ENCODE peak calls at places on chromosomes 5 and 9, in eight cellular contexts. Y, Z, O, Q, S, W, V and G are unnamed samples.

GRCh38 chr9:89609426-89610006 is 4.7 kb downstream of the GADD45G start:
- DNase-seq in O (no peak), Z (no peak), Y (no peak), Q (no peak), V (no peak), S (no peak), W (no peak), G (no peak)

GRCh38 chr5:39631948-39632347 is 207.2 kb upstream of the DAB2 start:
- DNase-seq in V (no peak), Q (no peak), Y (peak), S (no peak), Z (no peak), W (no peak), O (no peak), G (no peak)

GRCh38 chr5:72999916-73000315 is 44.1 kb downstream of the FCHO2 start:
- DNase-seq in S (no peak), V (no peak), Q (no peak), O (no peak), Y (no peak), Z (no peak), W (no peak), G (no peak)

GRCh38 chr9:96253059-96253696 is 48.8 kb downstream of the HSD17B3 start:
- DNase-seq in O (peak), Q (no peak), W (no peak), V (no peak), Z (peak), S (no peak), Y (no peak), G (peak)

GRCh38 chr9:130555968-130556367 is 23.4 kb upstream of the FUBP3 start:
- DNase-seq in Y (peak), W (no peak), Z (no peak), S (peak), O (no peak), Q (no peak), V (no peak), G (no peak)

GRCh38 chr9:22206833-22207232 is 197.7 kb upstream of the CDKN2B start:
- DNase-seq in S (no peak), V (no peak), Y (no peak), Q (no peak), W (no peak), Z (no peak), O (peak), G (no peak)

GRCh38 chr5:137621861-137622823 is 113.7 kb downstream of the KLHL3 start:
- DNase-seq in W (no peak), S (peak), Y (peak), Q (no peak), V (no peak), Z (no peak), O (no peak), G (no peak)

GRCh38 chr5:175788155-175788787 is 83.1 kb upstream of the CPLX2 start:
- DNase-seq in Y (no peak), O (no peak), Z (no peak), S (no peak), Q (no peak), W (no peak), V (no peak), G (no peak)

GRCh38 chr9:130689937-130690700 is 3.5 kb upstream of the EXOSC2 start:
- DNase-seq in S (peak), Q (peak), O (peak), Z (peak), W (peak), Y (peak), V (peak), G (peak)

GRCh38 chr5:73152411-73153388 is 20.3 kb upstream of the TMEM174 start:
- DNase-seq in O (no peak), S (peak), V (no peak), W (no peak), Y (no peak), Z (no peak), Q (peak), G (peak)

GRCh38 chr5:10812218-10812617 is 51.2 kb upstream of the DAP start:
- DNase-seq in Y (no peak), Z (no peak), Q (no peak), O (no peak), W (no peak), S (no peak), V (no peak), G (no peak)

GRCh38 chr9:136212345-136212950 is 7.5 kb upstream of the LHX3 start:
- DNase-seq in Z (no peak), O (no peak), W (no peak), V (no peak), Q (no peak), S (no peak), Y (no peak), G (no peak)

GRCh38 chr5:169098331-169099121 is 202.4 kb downstream of the SLIT3 start:
- DNase-seq in Q (no peak), Z (no peak), W (no peak), S (no peak), V (no peak), Y (no peak), O (no peak), G (peak)

GRCh38 chr5:169100735-169101075 is 200.2 kb downstream of the SLIT3 start:
- DNase-seq in W (no peak), V (no peak), O (no peak), Y (peak), Z (no peak), Q (no peak), S (peak), G (no peak)

GRCh38 chr5:169097897-169098296 is 203.0 kb downstream of the SLIT3 start:
- DNase-seq in O (no peak), Y (no peak), S (no peak), V (no peak), Q (no peak), Z (no peak), W (no peak), G (no peak)

GRCh38 chr5:169101966-169102365 is 199.0 kb downstream of the SLIT3 start:
- DNase-seq in Z (no peak), S (no peak), O (no peak), V (no peak), Q (no peak), W (no peak), Y (no peak), G (no peak)

DNA sequence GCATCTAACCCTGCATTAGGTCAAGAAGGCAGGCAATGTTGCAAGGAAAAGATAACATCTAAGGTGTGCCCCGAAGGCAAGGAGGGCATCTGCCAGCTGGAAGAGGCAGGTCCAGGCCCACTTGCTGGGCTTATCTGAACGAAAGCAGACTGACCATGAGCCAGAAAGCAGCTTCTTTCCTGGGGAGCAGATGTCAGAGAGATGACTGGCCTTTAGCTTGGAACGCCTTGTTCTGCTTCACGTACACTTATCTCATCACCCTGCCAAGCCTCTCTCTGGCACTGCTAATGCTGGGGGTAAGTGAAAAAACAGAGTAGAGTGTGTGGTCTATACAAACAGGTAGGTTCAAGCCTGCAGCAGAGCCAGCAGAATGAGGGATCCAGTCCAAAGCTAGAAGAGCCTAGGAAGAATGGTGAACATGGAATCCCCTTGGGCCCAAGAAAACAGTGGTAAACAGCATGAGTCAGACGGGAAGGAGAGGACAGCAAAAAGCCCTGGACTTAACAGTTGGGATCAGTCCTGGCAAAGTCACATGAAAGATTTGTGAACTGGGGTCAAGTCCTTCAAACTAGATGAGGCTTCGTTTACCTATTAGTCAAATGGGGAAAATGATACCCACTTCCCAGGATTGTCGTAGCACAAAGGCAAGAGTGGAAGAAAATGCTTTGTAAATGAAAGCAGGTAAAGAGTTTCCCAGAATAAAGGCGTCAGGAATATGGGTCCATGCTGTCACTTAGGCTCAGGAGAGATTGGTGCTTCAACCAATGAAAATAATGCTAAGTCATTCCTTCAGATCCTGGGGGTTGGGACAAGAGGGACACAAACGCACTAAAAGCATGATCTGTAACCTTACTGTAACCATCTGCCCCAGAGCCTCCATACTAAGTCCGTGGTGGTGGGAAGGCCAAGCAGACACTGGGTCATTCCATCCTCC is 200.9 kb downstream of the SLIT3 start:
- DNase-seq in Q (no peak), S (no peak), Z (no peak), V (no peak), Y (peak), O (no peak), W (peak), G (no peak)
- TF ChIP-seq EZH2phosphoT487 in Q (no peak), S (no peak), Z (no peak), V (no peak), Y (no peak), O (no peak), W (no peak), G (no peak)

DNA sequence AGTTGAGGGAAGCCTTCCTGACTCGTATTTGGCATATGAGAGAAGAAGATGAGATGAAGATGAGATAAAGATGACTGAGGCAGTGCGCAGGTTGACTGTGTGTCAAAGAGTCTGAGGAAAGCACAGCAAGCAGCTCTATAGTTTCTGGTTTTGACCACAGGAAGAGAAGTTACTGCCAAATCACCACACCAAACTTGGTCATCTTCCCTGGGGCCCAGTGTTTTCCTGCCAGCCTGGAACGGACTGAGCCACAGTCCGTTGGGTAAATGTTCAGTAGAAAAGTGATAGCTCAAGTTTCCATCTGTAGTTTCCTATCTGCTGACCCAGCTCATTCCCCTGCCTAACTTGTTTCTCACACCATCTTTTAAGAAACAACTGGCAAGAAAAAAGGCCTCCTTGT is 80.7 kb upstream of the ADAMTS19 start:
- DNase-seq in S (peak), Z (peak), V (no peak), W (no peak), Y (no peak), O (no peak), Q (no peak), G (no peak)
- TF ChIP-seq EZH2phosphoT487 in S (no peak), Z (no peak), V (no peak), W (no peak), Y (no peak), O (no peak), Q (no peak), G (no peak)

GRCh38 chr5:80736730-80737129 is 81.9 kb upstream of the DHFR start:
- DNase-seq in O (no peak), V (no peak), Y (peak), Z (no peak), S (peak), W (no peak), Q (no peak), G (no peak)
- TF ChIP-seq EZH2phosphoT487 in O (no peak), V (no peak), Y (no peak), Z (no peak), S (no peak), W (no peak), Q (no peak), G (no peak)

GRCh38 chr5:146873186-146873917 is 5.2 kb downstream of the PPP2R2B start:
- DNase-seq in W (no peak), O (no peak), Q (no peak), V (no peak), Y (no peak), Z (no peak), S (no peak), G (no peak)

GRCh38 chr5:146877178-146877681 is 1.3 kb downstream of the PPP2R2B start:
- DNase-seq in O (no peak), V (no peak), Q (no peak), Z (peak), S (no peak), W (no peak), Y (no peak), G (peak)

GRCh38 chr5:146878471-146879172 is at the start of gene PPP2R2B:
- DNase-seq in W (peak), Z (peak), V (peak), Y (peak), S (peak), Q (no peak), O (no peak), G (peak)

GRCh38 chr5:146880985-146881384 is 2.4 kb upstream of the PPP2R2B start:
- DNase-seq in Q (no peak), S (no peak), Y (no peak), V (no peak), Z (no peak), W (no peak), O (no peak), G (no peak)

GRCh38 chr5:146877783-146878470 is 630 bp downstream of the PPP2R2B start:
- DNase-seq in W (peak), O (no peak), V (peak), S (no peak), Y (peak), Z (peak), Q (no peak), G (peak)
- TF ChIP-seq EZH2phosphoT487 in W (no peak), O (no peak), V (no peak), S (no peak), Y (no peak), Z (no peak), Q (no peak), G (no peak)